ENCODE peak calls at places on chromosome 9, in four cellular contexts. E, O, B and Q are unnamed samples.

GRCh38 chr9:135392511-135392910 is 87.1 kb upstream of the PPP1R26 start:
- DNase-seq in B (no peak), E (no peak), O (no peak), Q (no peak)

GRCh38 chr9:131800366-131800765 is 60.5 kb upstream of the RAPGEF1 start:
- DNase-seq in E (no peak), B (no peak), O (no peak), Q (no peak)

GRCh38 chr9:121884057-121884512 is 209.0 kb downstream of the TTLL11 start:
- DNase-seq in B (no peak), O (peak; percentile 48), E (no peak), Q (no peak)

GRCh38 chr9:11275158-11275695 is 662.4 kb upstream of the PTPRD start:
- DNase-seq in O (no peak), E (no peak), B (no peak), Q (no peak)

GRCh38 chr9:3893519-3893918 is 367.7 kb upstream of the RFX3 start:
- DNase-seq in O (no peak), B (peak; percentile 12), E (no peak), Q (no peak)

GRCh38 chr9:123318961-123319421 is 37.0 kb upstream of the CRB2 start:
- DNase-seq in O (no peak), E (no peak), B (no peak), Q (no peak)

GRCh38 chr9:117412006-117412715 is 2.7 kb downstream of the ASTN2 start:
- DNase-seq in O (no peak), E (no peak), B (no peak), Q (peak; percentile 52)

GRCh38 chr9:13023498-13023897 is 248.7 kb downstream of the LURAP1L start:
- DNase-seq in E (no peak), B (no peak), O (no peak), Q (no peak)

GRCh38 chr9:137021979-137022619 is 5.9 kb downstream of the ABCA2 start:
- DNase-seq in B (peak; percentile 97), O (no peak), E (no peak), Q (no peak)

DNA sequence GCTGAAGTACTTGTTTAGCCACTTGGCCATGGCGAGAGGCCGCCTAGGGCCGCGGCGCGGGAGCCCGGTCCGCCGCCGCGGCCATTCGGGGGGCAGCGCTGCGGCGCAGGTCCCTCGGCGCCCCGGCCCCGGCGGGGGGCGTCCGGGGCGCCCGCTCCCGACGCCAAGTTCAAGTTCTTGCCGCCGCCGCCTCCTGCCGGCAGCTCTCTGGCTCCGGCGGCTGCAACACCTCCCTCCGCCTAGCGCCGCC is 486 bp downstream of the SHB start:
- DNase-seq in B (peak; percentile 35), O (no peak), E (no peak), Q (no peak)
- TF ChIP-seq CTCF in B (no peak), O (no peak), E (peak; percentile 37), Q (peak; percentile 25)

GRCh38 chr9:99889120-99889519 is 17.3 kb upstream of the STX17 start:
- DNase-seq in B (no peak), O (no peak), E (no peak), Q (no peak)
- TF ChIP-seq CTCF in B (no peak), O (no peak), E (no peak), Q (no peak)

GRCh38 chr9:69653261-69653660 is 18.9 kb downstream of the APBA1 start:
- DNase-seq in B (no peak), E (no peak), O (no peak), Q (no peak)

GRCh38 chr9:69660304-69660703 is 11.9 kb downstream of the APBA1 start:
- DNase-seq in O (no peak), B (no peak), E (no peak), Q (no peak)

GRCh38 chr9:69657269-69657668 is 14.9 kb downstream of the APBA1 start:
- DNase-seq in B (no peak), O (no peak), E (no peak), Q (no peak)

GRCh38 chr9:69658987-69659677 is 13.0 kb downstream of the APBA1 start:
- DNase-seq in O (no peak), E (no peak), B (no peak), Q (no peak)

GRCh38 chr9:69655065-69655464 is 17.1 kb downstream of the APBA1 start:
- DNase-seq in O (no peak), E (no peak), B (no peak), Q (no peak)
- TF ChIP-seq CTCF in O (no peak), E (no peak), B (no peak), Q (no peak)

DNA sequence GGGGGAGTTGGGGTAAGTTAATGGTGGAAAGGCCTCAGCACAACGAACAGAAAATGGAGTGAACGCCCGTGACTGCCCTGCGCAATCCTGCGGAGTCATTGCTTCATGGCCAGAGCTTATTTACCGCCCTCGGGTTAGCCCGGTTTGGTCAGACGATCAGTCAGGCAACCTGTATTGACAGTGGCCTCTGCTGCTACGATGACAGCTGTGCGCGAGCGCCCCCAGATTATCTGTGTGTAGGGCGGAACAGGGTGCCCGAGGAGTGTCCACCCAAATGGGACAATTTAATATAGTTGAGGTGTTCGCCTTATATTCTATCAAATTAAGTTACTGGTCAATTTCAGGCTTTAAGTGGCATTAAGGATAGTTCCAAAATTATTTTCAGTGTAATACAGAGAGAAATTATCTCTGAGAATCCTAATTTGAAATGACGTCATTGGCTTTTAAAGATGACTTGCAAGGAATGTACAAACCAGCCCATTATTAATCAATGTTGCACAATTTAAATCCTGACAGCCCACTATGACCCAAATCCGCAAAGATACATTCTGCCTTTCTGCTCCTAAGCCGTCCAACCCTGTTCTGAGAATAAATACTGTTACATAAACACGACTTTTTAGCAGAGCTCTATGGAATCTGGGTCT is 879 bp upstream of the UBQLN1 start:
- DNase-seq in O (peak; percentile 97), B (peak; percentile 81), E (peak; percentile 32), Q (no peak)
- TF ChIP-seq CTCF in O (no peak), B (no peak), E (peak; percentile 44), Q (no peak)

GRCh38 chr9:85077954-85078353 is 408.4 kb downstream of the NTRK2 start:
- DNase-seq in E (no peak), O (no peak), B (no peak), Q (no peak)
- TF ChIP-seq CTCF in E (no peak), O (no peak), B (no peak), Q (no peak)

DNA sequence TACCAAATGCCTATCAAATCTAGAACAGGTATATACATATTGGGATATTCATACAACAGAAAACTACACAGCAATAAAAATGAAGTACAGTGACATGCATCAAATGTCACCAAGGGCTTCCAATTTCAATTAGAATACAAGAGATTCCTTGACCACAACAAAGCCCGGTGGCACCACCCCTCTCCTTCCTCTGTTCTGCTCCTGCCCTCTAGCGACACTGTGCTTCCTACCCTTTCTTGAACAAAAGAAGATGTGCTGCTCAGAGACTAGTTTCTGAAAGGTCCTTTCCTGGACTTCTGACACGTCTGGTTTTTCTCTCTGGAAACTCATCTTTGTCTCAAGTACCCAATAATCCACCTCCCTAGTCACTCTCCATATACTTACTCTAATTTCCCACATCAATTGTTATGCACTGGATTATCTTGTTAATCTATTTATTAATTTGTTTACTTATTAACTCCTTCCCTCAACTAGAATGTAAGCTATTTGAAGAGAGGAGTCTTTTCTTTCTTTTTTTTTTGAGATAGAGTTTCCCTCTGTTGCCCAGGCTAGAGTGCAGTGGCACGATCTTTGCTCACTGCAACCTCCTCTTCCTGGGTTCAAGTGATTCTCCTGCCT is 70.4 kb upstream of the CTSV start:
- DNase-seq in E (no peak), B (peak; percentile 67), O (no peak), Q (no peak)
- TF ChIP-seq CTCF in E (peak; percentile 38), B (peak; percentile 45), O (no peak), Q (peak; percentile 67)

GRCh38 chr9:108852089-108852488 is 3.7 kb downstream of the ACTL7B start:
- DNase-seq in B (no peak), E (no peak), O (peak; percentile 2), Q (no peak)

GRCh38 chr9:108854641-108855528 is 901 bp downstream of the ACTL7B start:
- DNase-seq in E (no peak), B (no peak), O (peak; percentile 82), Q (no peak)

GRCh38 chr9:108854094-108854493 is 1.7 kb downstream of the ACTL7B start:
- DNase-seq in B (no peak), O (no peak), E (no peak), Q (no peak)

GRCh38 chr9:108851138-108851537 is 4.6 kb downstream of the ACTL7B start:
- DNase-seq in O (no peak), E (no peak), B (no peak), Q (no peak)

DNA sequence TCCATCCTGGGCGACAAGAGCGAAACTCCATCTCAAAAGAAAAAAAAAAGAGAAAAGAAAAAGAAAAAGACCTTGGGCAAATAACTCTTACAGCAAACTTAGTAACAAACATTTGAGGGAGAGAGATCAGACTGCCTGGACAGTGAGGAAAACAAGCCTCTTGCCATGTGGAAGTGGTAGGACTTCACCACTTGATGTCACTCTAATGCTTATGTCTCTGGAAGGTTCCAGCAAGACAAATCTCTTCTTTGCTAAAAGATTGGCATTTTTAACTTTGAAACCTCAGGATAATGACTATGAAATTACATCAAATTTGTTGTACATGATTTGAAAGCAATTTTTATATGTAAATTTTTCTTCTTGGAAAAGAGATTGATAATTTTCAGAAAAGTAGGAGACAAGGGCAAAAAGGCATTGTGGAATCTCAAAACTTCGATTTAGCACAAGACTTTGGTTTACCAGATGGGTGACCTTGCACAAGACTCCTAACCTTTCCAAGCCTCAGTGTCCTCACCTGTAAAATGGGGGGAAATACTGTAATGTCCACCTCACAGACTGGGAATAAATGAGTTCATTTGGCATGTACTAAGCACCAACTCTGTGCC is 5.4 kb downstream of the ACTL7B start:
- DNase-seq in O (peak; percentile 14), B (no peak), E (no peak), Q (no peak)
- TF ChIP-seq CTCF in O (no peak), B (no peak), E (no peak), Q (peak; percentile 33)

GRCh38 chr9:2015581-2016410 is 649 bp downstream of the SMARCA2 start:
- DNase-seq in B (peak; percentile 61), E (peak; percentile 22), O (peak; percentile 93), Q (no peak)

GRCh38 chr9:2014148-2014547 is 999 bp upstream of the SMARCA2 start:
- DNase-seq in B (no peak), O (no peak), E (no peak), Q (no peak)

GRCh38 chr9:2016411-2017208 is 1.5 kb downstream of the SMARCA2 start:
- DNase-seq in O (peak; percentile 96), E (peak; percentile 25), B (peak; percentile 85), Q (peak; percentile 44)

GRCh38 chr9:2013688-2014087 is 1.5 kb upstream of the SMARCA2 start:
- DNase-seq in B (no peak), E (no peak), O (no peak), Q (no peak)

GRCh38 chr9:2014696-2015580 is at the start of gene SMARCA2:
- DNase-seq in E (peak; percentile 76), O (peak; percentile 99), B (peak; percentile 98), Q (peak; percentile 51)
- TF ChIP-seq CTCF in E (no peak), O (no peak), B (no peak), Q (no peak)